ENCODE peak calls at places on chromosomes 13 and 19, in seven cellular contexts. N is substantia nigra, C is smooth muscle cell of the brain vasculature, V is NCI-H1436, U is thoracic aorta, R is T-helper 2 cell, Z is lung microvascular endothelial cell. W is an unnamed sample.
A peak's percentile ranks its signal among the peaks of the same experiment; 100 is the strongest.

GRCh38 chr13:108760129-108760528 is 130.7 kb downstream of the MYO16 start:
- DNase-seq in N (no peak), C (no peak), V (no peak), U (no peak), R (no peak), Z (no peak), W (no peak)

GRCh38 chr13:94433055-94433947 is 46.2 kb downstream of the DCT start:
- DNase-seq in N (no peak), C (no peak), V (peak; percentile 49), U (no peak), R (no peak), Z (no peak), W (no peak)

GRCh38 chr19:42253245-42254082 is 1.5 kb downstream of the ERF start:
- DNase-seq in N (peak; percentile 73), C (no peak), V (no peak), U (no peak), R (peak; percentile 49), Z (peak; percentile 66), W (peak; percentile 89)

GRCh38 chr19:56727731-56728130 is 56.2 kb upstream of the ZNF835 start:
- DNase-seq in N (peak; percentile 22), C (no peak), V (no peak), U (no peak), R (no peak), Z (no peak), W (no peak)

GRCh38 chr13:31905896-31906295 is 125.7 kb upstream of the FRY start:
- DNase-seq in N (no peak), C (no peak), V (no peak), U (no peak), R (no peak), Z (no peak), W (no peak)

GRCh38 chr13:31234729-31235128 is 35.0 kb downstream of the B3GLCT start:
- DNase-seq in N (no peak), C (no peak), V (no peak), U (no peak), R (no peak), Z (peak; percentile 24), W (no peak)

GRCh38 chr13:23466144-23467002 is 32.9 kb upstream of the SACS start:
- DNase-seq in N (peak; percentile 82), C (peak; percentile 69), V (peak; percentile 17), U (peak; percentile 11), R (peak; percentile 27), Z (peak; percentile 75), W (peak; percentile 82)

GRCh38 chr13:88840085-88840484 is 1168.9 kb downstream of the SLITRK5 start:
- DNase-seq in N (no peak), C (no peak), V (no peak), U (no peak), R (no peak), Z (no peak), W (no peak)

GRCh38 chr13:20475927-20476691 is 49.5 kb downstream of the CRYL1 start:
- DNase-seq in N (no peak), C (peak; percentile 59), V (no peak), U (no peak), R (peak; percentile 80), Z (peak; percentile 50), W (no peak)

GRCh38 chr19:16327911-16328823 is 3.5 kb downstream of the KLF2 start:
- DNase-seq in N (peak; percentile 68), C (no peak), V (no peak), U (peak; percentile 68), R (peak; percentile 69), Z (peak; percentile 91), W (peak; percentile 96)

GRCh38 chr19:18091217-18091608 is 4.5 kb upstream of the IL12RB1 start:
- DNase-seq in N (peak; percentile 55), C (no peak), V (no peak), U (no peak), R (peak; percentile 92), Z (no peak), W (peak; percentile 78)

GRCh38 chr19:15296841-15297415 is 35.4 kb downstream of the BRD4 start:
- DNase-seq in N (no peak), C (no peak), V (no peak), U (no peak), R (no peak), Z (peak; percentile 16), W (no peak)

GRCh38 chr13:50783940-50784339 is 59.6 kb downstream of the DLEU7 start:
- DNase-seq in N (no peak), C (no peak), V (no peak), U (no peak), R (no peak), Z (no peak), W (no peak)

GRCh38 chr13:28558567-28558966 is 63.6 kb upstream of the FLT1 start:
- DNase-seq in N (no peak), C (no peak), V (no peak), U (no peak), R (no peak), Z (peak; percentile 74), W (no peak)

GRCh38 chr19:7887408-7888144 is 734 bp upstream of the LRRC8E start:
- DNase-seq in N (no peak), C (no peak), V (no peak), U (no peak), R (no peak), Z (no peak), W (no peak)

GRCh38 chr13:32538234-32538620 is 368 bp downstream of the N4BP2L2 start:
- DNase-seq in N (no peak), C (peak; percentile 12), V (no peak), U (no peak), R (no peak), Z (no peak), W (peak; percentile 70)

GRCh38 chr13:100089633-100090032 is 740 bp downstream of the PCCA start:
- DNase-seq in N (no peak), C (no peak), V (no peak), U (no peak), R (peak; percentile 6), Z (peak; percentile 65), W (no peak)

GRCh38 chr13:48233886-48234488 is 981 bp downstream of the ITM2B start:
- DNase-seq in N (no peak), C (no peak), V (no peak), U (no peak), R (no peak), Z (no peak), W (peak; percentile 65)

GRCh38 chr13:99577934-99578917 is 77.0 kb downstream of the TM9SF2 start:
- DNase-seq in N (no peak), C (no peak), V (no peak), U (no peak), R (no peak), Z (peak; percentile 56), W (no peak)

GRCh38 chr19:14371321-14371821 is 9.9 kb upstream of the ADGRE5 start:
- DNase-seq in N (no peak), C (no peak), V (no peak), U (no peak), R (no peak), Z (no peak), W (no peak)

GRCh38 chr13:50334944-50335343 is 319.7 kb downstream of the KCNRG start:
- DNase-seq in N (no peak), C (no peak), V (no peak), U (no peak), R (no peak), Z (no peak), W (no peak)

GRCh38 chr19:31749231-31749630 is 400.0 kb upstream of the TSHZ3 start:
- DNase-seq in N (no peak), C (no peak), V (no peak), U (no peak), R (no peak), Z (no peak), W (no peak)

GRCh38 chr13:39616087-39616694 is 13.2 kb upstream of the LHFPL6 start:
- DNase-seq in N (peak; percentile 4), C (no peak), V (peak; percentile 57), U (no peak), R (peak; percentile 2), Z (peak; percentile 84), W (peak; percentile 74)

GRCh38 chr19:53875602-53876340 is 6.2 kb upstream of the PRKCG start:
- DNase-seq in N (no peak), C (no peak), V (no peak), U (no peak), R (no peak), Z (no peak), W (no peak)